ENCODE peak calls at places on chromosomes 5 and 9, in five cellular contexts. Q is HepG2, O is SK-N-SH, X is K562, T is GM12878. I is an unnamed sample.

GRCh38 chr9:134209731-134210311 is 45.5 kb upstream of the RNU6ATAC start:
- DNase-seq in O (peak), X (no peak), T (no peak), Q (no peak), I (no peak)

GRCh38 chr9:127399736-127400269 is 2.8 kb downstream of the SLC2A8 start:
- DNase-seq in T (no peak), O (no peak), Q (no peak), X (no peak), I (no peak)

GRCh38 chr5:51027276-51027675 is 356.0 kb upstream of the ISL1 start:
- DNase-seq in T (no peak), X (no peak), O (no peak), Q (no peak), I (no peak)

GRCh38 chr9:87543251-87543650 is 45.6 kb downstream of the DAPK1 start:
- DNase-seq in O (no peak), Q (no peak), X (no peak), T (no peak), I (no peak)

GRCh38 chr9:112327718-112328450 is 5.5 kb downstream of the PTBP3 start:
- DNase-seq in X (no peak), Q (no peak), O (no peak), T (no peak), I (no peak)

GRCh38 chr5:33788922-33789321 is 102.9 kb downstream of the ADAMTS12 start:
- DNase-seq in Q (no peak), O (no peak), X (no peak), T (no peak), I (no peak)

GRCh38 chr5:5078009-5078897 is 61.9 kb upstream of the ADAMTS16 start:
- DNase-seq in T (no peak), X (no peak), O (peak), Q (no peak), I (no peak)

GRCh38 chr5:159907689-159908088 is 8.6 kb upstream of the ADRA1B start:
- DNase-seq in Q (no peak), X (no peak), O (no peak), T (no peak), I (no peak)

GRCh38 chr5:59673438-59674058 is 220.0 kb downstream of the PDE4D start:
- DNase-seq in T (no peak), Q (peak), O (peak), X (peak), I (peak)

GRCh38 chr5:77390795-77391194 is 101.3 kb downstream of the WDR41 start:
- DNase-seq in X (no peak), Q (peak), T (no peak), O (no peak), I (no peak)

GRCh38 chr5:102796014-102796413 is 40.9 kb downstream of the PAM start:
- DNase-seq in T (no peak), O (no peak), Q (peak), X (no peak), I (no peak)

GRCh38 chr5:102796481-102796880 is 41.4 kb downstream of the PAM start:
- DNase-seq in O (no peak), X (no peak), T (no peak), Q (peak), I (no peak)

GRCh38 chr5:102795546-102795945 is 40.4 kb downstream of the PAM start:
- DNase-seq in T (no peak), X (no peak), Q (no peak), O (no peak), I (no peak)

GRCh38 chr5:102794047-102794446 is 38.9 kb downstream of the PAM start:
- DNase-seq in T (no peak), Q (no peak), X (no peak), O (no peak), I (no peak)

GRCh38 chr5:102794677-102795331 is 39.7 kb downstream of the PAM start:
- DNase-seq in X (no peak), T (no peak), O (no peak), Q (no peak), I (no peak)
- TF ChIP-seq POLR2AphosphoS5 in X (no peak), T (no peak), O (no peak), Q (no peak), I (no peak)

GRCh38 chr5:176736271-176736965 is 73.9 kb upstream of the UNC5A start:
- DNase-seq in Q (no peak), X (no peak), T (no peak), O (peak), I (no peak)
- TF ChIP-seq REST in Q (no peak), X (no peak), T (no peak), O (no peak), I (no peak)

GRCh38 chr9:84996049-84996448 is 326.5 kb downstream of the NTRK2 start:
- DNase-seq in T (no peak), X (no peak), Q (no peak), O (no peak), I (no peak)
- TF ChIP-seq GABPA in T (no peak), X (no peak), Q (no peak), O (no peak), I (no peak)

DNA sequence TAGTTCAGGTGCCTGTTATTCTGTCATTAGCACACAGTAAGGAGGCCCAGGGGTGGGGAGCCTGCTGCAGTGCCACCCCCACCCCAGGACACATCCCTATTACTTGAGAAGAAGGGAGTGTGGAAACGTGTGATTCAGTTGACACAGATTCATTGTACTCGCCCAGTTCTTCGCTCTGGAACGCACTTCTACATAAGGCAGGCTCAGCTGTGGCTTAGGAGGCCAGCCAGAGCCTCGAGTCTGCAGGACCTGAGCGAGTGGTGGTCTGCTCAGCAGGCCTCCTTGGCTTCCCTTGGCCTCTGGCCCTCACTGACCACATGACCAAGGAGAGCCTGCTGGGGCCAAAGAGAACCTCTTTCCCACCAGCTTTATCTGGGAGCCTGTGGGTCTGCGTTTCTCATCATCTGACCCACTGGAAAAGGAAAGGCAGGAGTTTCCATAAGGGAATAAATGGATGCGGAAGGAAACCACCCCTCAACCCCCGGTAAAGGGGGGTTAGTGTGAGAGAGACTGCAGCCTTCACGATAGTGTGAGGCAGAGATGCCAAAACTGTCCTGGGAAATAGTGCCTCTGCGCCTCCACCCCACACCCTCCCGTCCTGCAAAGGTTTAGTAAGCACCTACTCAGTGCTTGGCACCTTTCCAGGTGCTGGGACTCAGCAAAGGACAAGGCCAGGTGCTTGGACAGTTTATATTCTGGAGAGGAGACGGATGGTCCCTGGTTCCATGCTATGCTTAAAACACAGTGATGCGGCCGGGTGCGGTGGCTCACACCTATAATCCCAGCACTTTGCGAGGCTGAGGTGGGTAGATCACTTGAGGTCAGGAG is 73.7 kb downstream of the PPARGC1B start:
- DNase-seq in O (no peak), X (peak), T (no peak), Q (no peak), I (no peak)
- TF ChIP-seq POLR2AphosphoS5 in O (no peak), X (no peak), T (no peak), Q (no peak), I (no peak)

DNA sequence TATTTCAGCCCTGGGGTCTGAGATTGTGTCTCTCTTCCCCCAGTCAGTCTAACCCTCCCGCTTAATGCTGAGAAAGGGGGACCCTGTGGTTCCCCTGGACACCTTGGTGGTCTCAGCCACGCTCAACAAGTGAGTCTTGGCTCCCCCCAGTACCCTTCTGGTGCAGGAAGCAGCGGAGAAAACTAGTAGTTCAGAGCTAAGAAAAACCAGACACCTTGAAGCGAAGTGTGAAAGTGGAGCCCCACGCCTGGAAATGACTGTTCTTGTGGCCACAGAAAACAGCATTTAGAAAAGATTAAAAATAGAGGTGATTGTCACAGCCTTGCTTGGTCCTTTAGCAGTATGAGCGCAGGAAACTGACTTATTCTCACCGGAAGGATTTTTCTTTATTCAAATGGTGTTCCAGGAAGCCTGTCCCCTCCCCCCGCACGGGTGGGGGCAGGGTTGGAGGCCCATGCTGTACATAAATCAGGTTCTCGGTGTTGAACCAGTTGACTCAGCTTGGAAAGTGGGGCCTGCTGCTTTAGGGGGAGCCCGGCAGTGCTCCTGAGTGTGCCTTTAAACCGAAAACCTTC is 8.1 kb downstream of the ARPC5L start:
- DNase-seq in T (peak), O (no peak), X (peak), Q (peak), I (no peak)
- TF ChIP-seq REST in T (no peak), O (no peak), X (no peak), Q (no peak), I (no peak)